ENCODE peak calls at places on chromosomes 3 and 15, in five cellular contexts. One of them, this sample, is unnamed.

GRCh38 chr3:146503459-146504202 is 34.3 kb upstream of the PLSCR2 start:
- DNase-seq in right lobe of liver: no peak
- DNase-seq in CD8-positive, alpha-beta memory T cell: no peak
- DNase-seq in GM18507: peak; percentile 26
- DNase-seq in activated T-helper 2 cell treated with anti-CD3 and anti-CD28 coated beads, Interferon-gamma antibody, Interleukin-2, Interleukin-4, amounts not matched to agents 10 μg/mL and 5 μg/mL and 100 μg/mL, durations not matched to agents 14 hours and 24 hours and 36 hours: no peak
- DNase-seq in this sample: no peak

GRCh38 chr3:34005886-34006285 is 207.5 kb downstream of the PDCD6IP start:
- DNase-seq in right lobe of liver: no peak
- DNase-seq in CD8-positive, alpha-beta memory T cell: no peak
- DNase-seq in GM18507: no peak
- DNase-seq in activated T-helper 2 cell treated with anti-CD3 and anti-CD28 coated beads, Interferon-gamma antibody, Interleukin-2, Interleukin-4, amounts not matched to agents 10 μg/mL and 5 μg/mL and 100 μg/mL, durations not matched to agents 14 hours and 24 hours and 36 hours: no peak
- DNase-seq in this sample: no peak

GRCh38 chr15:41935566-41936020 is 36.8 kb downstream of the EHD4 start:
- DNase-seq in right lobe of liver: no peak
- DNase-seq in CD8-positive, alpha-beta memory T cell: no peak
- DNase-seq in GM18507: no peak
- DNase-seq in activated T-helper 2 cell treated with anti-CD3 and anti-CD28 coated beads, Interferon-gamma antibody, Interleukin-2, Interleukin-4, amounts not matched to agents 10 μg/mL and 5 μg/mL and 100 μg/mL, durations not matched to agents 14 hours and 24 hours and 36 hours: no peak
- DNase-seq in this sample: no peak

GRCh38 chr3:15667484-15667883 is 65.9 kb downstream of the BTD start:
- DNase-seq in right lobe of liver: no peak
- DNase-seq in CD8-positive, alpha-beta memory T cell: peak; percentile 65
- DNase-seq in GM18507: no peak
- DNase-seq in activated T-helper 2 cell treated with anti-CD3 and anti-CD28 coated beads, Interferon-gamma antibody, Interleukin-2, Interleukin-4, amounts not matched to agents 10 μg/mL and 5 μg/mL and 100 μg/mL, durations not matched to agents 14 hours and 24 hours and 36 hours: no peak
- DNase-seq in this sample: no peak

GRCh38 chr3:37029111-37029510 is 35.8 kb downstream of the MLH1 start:
- DNase-seq in right lobe of liver: peak; percentile 70
- DNase-seq in CD8-positive, alpha-beta memory T cell: no peak
- DNase-seq in GM18507: no peak
- DNase-seq in activated T-helper 2 cell treated with anti-CD3 and anti-CD28 coated beads, Interferon-gamma antibody, Interleukin-2, Interleukin-4, amounts not matched to agents 10 μg/mL and 5 μg/mL and 100 μg/mL, durations not matched to agents 14 hours and 24 hours and 36 hours: no peak
- DNase-seq in this sample: no peak

GRCh38 chr3:72446406-72447058 is 401.7 kb downstream of the SHQ1 start:
- DNase-seq in right lobe of liver: no peak
- DNase-seq in CD8-positive, alpha-beta memory T cell: no peak
- DNase-seq in GM18507: no peak
- DNase-seq in activated T-helper 2 cell treated with anti-CD3 and anti-CD28 coated beads, Interferon-gamma antibody, Interleukin-2, Interleukin-4, amounts not matched to agents 10 μg/mL and 5 μg/mL and 100 μg/mL, durations not matched to agents 14 hours and 24 hours and 36 hours: peak; percentile 38
- DNase-seq in this sample: no peak

GRCh38 chr15:48695088-48695834 is 49.8 kb upstream of the FBN1 start:
- DNase-seq in right lobe of liver: no peak
- DNase-seq in CD8-positive, alpha-beta memory T cell: no peak
- DNase-seq in GM18507: no peak
- DNase-seq in activated T-helper 2 cell treated with anti-CD3 and anti-CD28 coated beads, Interferon-gamma antibody, Interleukin-2, Interleukin-4, amounts not matched to agents 10 μg/mL and 5 μg/mL and 100 μg/mL, durations not matched to agents 14 hours and 24 hours and 36 hours: no peak
- DNase-seq in this sample: no peak

GRCh38 chr3:123061856-123062255 is 5.0 kb upstream of the PDIA5 start:
- DNase-seq in right lobe of liver: no peak
- DNase-seq in CD8-positive, alpha-beta memory T cell: no peak
- DNase-seq in GM18507: no peak
- DNase-seq in activated T-helper 2 cell treated with anti-CD3 and anti-CD28 coated beads, Interferon-gamma antibody, Interleukin-2, Interleukin-4, amounts not matched to agents 10 μg/mL and 5 μg/mL and 100 μg/mL, durations not matched to agents 14 hours and 24 hours and 36 hours: no peak
- DNase-seq in this sample: no peak

GRCh38 chr3:112395166-112395894 is 62.4 kb downstream of the CD200 start:
- DNase-seq in right lobe of liver: no peak
- DNase-seq in CD8-positive, alpha-beta memory T cell: no peak
- DNase-seq in GM18507: no peak
- DNase-seq in activated T-helper 2 cell treated with anti-CD3 and anti-CD28 coated beads, Interferon-gamma antibody, Interleukin-2, Interleukin-4, amounts not matched to agents 10 μg/mL and 5 μg/mL and 100 μg/mL, durations not matched to agents 14 hours and 24 hours and 36 hours: no peak
- DNase-seq in this sample: no peak

GRCh38 chr3:97694876-97695275 is 69.7 kb upstream of the ARL6 start:
- DNase-seq in right lobe of liver: no peak
- DNase-seq in CD8-positive, alpha-beta memory T cell: no peak
- DNase-seq in GM18507: no peak
- DNase-seq in activated T-helper 2 cell treated with anti-CD3 and anti-CD28 coated beads, Interferon-gamma antibody, Interleukin-2, Interleukin-4, amounts not matched to agents 10 μg/mL and 5 μg/mL and 100 μg/mL, durations not matched to agents 14 hours and 24 hours and 36 hours: no peak
- DNase-seq in this sample: no peak

GRCh38 chr3:53570086-53570485 is 75.7 kb downstream of the CACNA1D start:
- DNase-seq in right lobe of liver: no peak
- DNase-seq in CD8-positive, alpha-beta memory T cell: no peak
- DNase-seq in GM18507: no peak
- DNase-seq in activated T-helper 2 cell treated with anti-CD3 and anti-CD28 coated beads, Interferon-gamma antibody, Interleukin-2, Interleukin-4, amounts not matched to agents 10 μg/mL and 5 μg/mL and 100 μg/mL, durations not matched to agents 14 hours and 24 hours and 36 hours: no peak
- DNase-seq in this sample: no peak

GRCh38 chr3:173911446-173911845 is 513.9 kb downstream of the NLGN1 start:
- DNase-seq in right lobe of liver: no peak
- DNase-seq in CD8-positive, alpha-beta memory T cell: no peak
- DNase-seq in GM18507: no peak
- DNase-seq in activated T-helper 2 cell treated with anti-CD3 and anti-CD28 coated beads, Interferon-gamma antibody, Interleukin-2, Interleukin-4, amounts not matched to agents 10 μg/mL and 5 μg/mL and 100 μg/mL, durations not matched to agents 14 hours and 24 hours and 36 hours: no peak
- DNase-seq in this sample: no peak